ENCODE peak calls at places on chromosomes 3 and 15, in eight cellular contexts. I is adipocyte; W is NCI-H2081; F is endothelial cell; O is choroid plexus epithelial cell; E is stimulated activated CD8-positive, alpha-beta memory T cell treated with anti-CD3 and anti-CD28 coated beads, Interleukin-12 subunit alpha, Interleukin-12 subunit beta, amount 100 ng/mL, for 1 hour; Y is T follicular helper cell; H is lower lobe of right lung. B is an unnamed sample.

GRCh38 chr3:158100681-158101080 is 5.5 kb downstream of the SHOX2 start:
- DNase-seq in H (no peak), Y (no peak), F (no peak), O (no peak), I (no peak), E (no peak), W (no peak), B (no peak)

GRCh38 chr15:70765504-70766281 is 2.3 kb upstream of the UACA start:
- DNase-seq in O (peak; percentile 72), H (no peak), I (peak; percentile 71), W (no peak), E (no peak), F (no peak), Y (no peak), B (no peak)

GRCh38 chr3:114093596-114093995 is 37.1 kb downstream of the QTRT2 start:
- DNase-seq in I (peak; percentile 71), Y (no peak), W (no peak), F (no peak), O (peak; percentile 88), H (no peak), E (no peak), B (peak; percentile 90)

GRCh38 chr3:86269364-86270155 is 721.4 kb downstream of the VGLL3 start:
- DNase-seq in W (no peak), H (no peak), Y (no peak), O (no peak), I (no peak), F (no peak), E (no peak), B (no peak)

GRCh38 chr15:43105077-43105769 is 615 bp downstream of the UBR1 start:
- DNase-seq in E (no peak), F (peak; percentile 8), I (no peak), H (no peak), O (no peak), W (peak; percentile 36), Y (no peak), B (no peak)

GRCh38 chr3:178334239-178334638 is 202.0 kb upstream of the KCNMB2 start:
- DNase-seq in I (no peak), F (no peak), Y (no peak), W (no peak), H (no peak), E (no peak), O (no peak), B (no peak)

GRCh38 chr3:58824285-58824684 is 157.7 kb upstream of the FAM3D start:
- DNase-seq in F (peak; percentile 71), Y (no peak), E (no peak), I (peak; percentile 84), O (peak; percentile 81), W (peak; percentile 69), H (no peak), B (peak; percentile 32)

GRCh38 chr15:101810905-101811304 is 1.1 kb upstream of the OR4F15 start:
- DNase-seq in F (no peak), W (no peak), O (peak; percentile 10), Y (no peak), I (peak; percentile 35), H (no peak), E (no peak), B (no peak)

GRCh38 chr3:78689378-78689777 is 1078.4 kb downstream of the ROBO1 start:
- DNase-seq in W (peak; percentile 96), O (no peak), H (no peak), E (no peak), I (no peak), Y (no peak), F (no peak), B (no peak)

GRCh38 chr3:176190755-176191154 is 1006.5 kb downstream of the TBL1XR1 start:
- DNase-seq in I (no peak), E (no peak), F (no peak), O (no peak), W (peak; percentile 19), H (no peak), Y (no peak), B (no peak)

GRCh38 chr15:67067161-67067853 is 1.9 kb downstream of the SMAD3 start:
- DNase-seq in H (no peak), E (no peak), O (no peak), F (peak; percentile 11), Y (no peak), W (no peak), I (peak; percentile 59), B (peak; percentile 42)

GRCh38 chr15:67064607-67065530 is 533 bp upstream of the SMAD3 start:
- DNase-seq in W (no peak), I (no peak), H (peak; percentile 79), O (no peak), E (no peak), F (peak; percentile 55), Y (no peak), B (peak; percentile 1)

GRCh38 chr15:41661078-41661528 is 898 bp downstream of the MGA start:
- DNase-seq in I (no peak), H (no peak), W (peak; percentile 41), Y (no peak), F (no peak), O (no peak), E (no peak), B (no peak)

GRCh38 chr15:100105101-100105500 is 236.7 kb downstream of the ADAMTS17 start:
- DNase-seq in W (no peak), E (no peak), O (no peak), I (no peak), H (no peak), Y (no peak), F (no peak), B (no peak)

GRCh38 chr3:18712713-18713575 is 287.8 kb upstream of the SATB1 start:
- DNase-seq in O (no peak), W (no peak), I (no peak), H (no peak), F (no peak), E (no peak), Y (no peak), B (no peak)

GRCh38 chr3:44584646-44585501 is at the start of gene ZNF660:
- DNase-seq in Y (no peak), O (peak; percentile 83), W (peak; percentile 82), E (peak; percentile 2), I (peak; percentile 53), H (peak; percentile 64), F (peak; percentile 81), B (no peak)

GRCh38 chr3:52714335-52715302 is 8.7 kb downstream of the SPCS1 start:
- DNase-seq in I (no peak), Y (no peak), F (peak; percentile 52), E (no peak), O (no peak), W (no peak), H (no peak), B (no peak)

GRCh38 chr15:70702584-70702983 is 60.8 kb downstream of the UACA start:
- DNase-seq in E (no peak), W (no peak), H (no peak), F (no peak), I (peak; percentile 36), Y (no peak), O (no peak), B (no peak)

GRCh38 chr3:171833775-171834460 is 9.2 kb upstream of the TMEM212 start:
- DNase-seq in O (peak; percentile 78), E (no peak), I (peak; percentile 59), Y (no peak), H (no peak), F (no peak), W (peak; percentile 54), B (no peak)

GRCh38 chr3:126212629-126213375 is 32.4 kb upstream of the ALDH1L1 start:
- DNase-seq in O (peak; percentile 64), W (peak; percentile 71), I (peak; percentile 47), E (no peak), Y (no peak), H (peak; percentile 54), F (peak; percentile 75), B (no peak)

GRCh38 chr3:138877246-138877645 is 42.5 kb upstream of the PIK3CB start:
- DNase-seq in H (no peak), E (no peak), F (no peak), Y (no peak), I (no peak), W (no peak), O (no peak), B (no peak)

GRCh38 chr3:129975332-129976090 is 991 bp downstream of the TRH start:
- DNase-seq in F (peak; percentile 22), H (peak; percentile 67), W (peak; percentile 36), O (no peak), E (no peak), Y (no peak), I (peak; percentile 20), B (no peak)

GRCh38 chr3:153960701-153961100 is 160.5 kb upstream of the ARHGEF26 start:
- DNase-seq in I (no peak), F (no peak), E (no peak), O (no peak), H (no peak), W (no peak), Y (no peak), B (no peak)

GRCh38 chr3:32705232-32705631 is 20.2 kb downstream of the CNOT10 start:
- DNase-seq in F (no peak), E (no peak), Y (no peak), O (no peak), I (no peak), W (no peak), H (no peak), B (no peak)

GRCh38 chr15:28075482-28076029 is 23.6 kb downstream of the OCA2 start:
- DNase-seq in F (no peak), W (peak; percentile 84), Y (no peak), H (no peak), E (no peak), O (no peak), I (no peak), B (no peak)